ENCODE peak calls at places on chromosomes 1 and 21, in ten cellular contexts. O is prostate gland, Z is H1, F is transverse colon, E is endothelial cell of umbilical vein, J is K562, I is spleen, Q is GM23338, B is HCT116, W is HL-60. X is an unnamed sample.

GRCh38 chr21:38768385-38769071 is 37.2 kb upstream of the ETS2 start:
- DNase-seq in O (no peak), Z (no peak), F (no peak), E (no peak), J (peak; percentile 24), I (no peak), Q (no peak), B (no peak), W (no peak), X (no peak)

GRCh38 chr1:212754193-212754592 is 37.4 kb downstream of the NSL1 start:
- DNase-seq in O (no peak), Z (no peak), F (no peak), E (no peak), J (no peak), I (no peak), Q (peak; percentile 40), B (no peak), W (peak; percentile 63), X (no peak)

GRCh38 chr1:19309123-19309813 is 2.7 kb downstream of the AKR7A2 start:
- DNase-seq in O (no peak), Z (no peak), F (no peak), E (no peak), J (no peak), I (no peak), Q (no peak), B (no peak), W (no peak), X (no peak)

GRCh38 chr1:157390646-157391045 is 161.7 kb downstream of the FCRL5 start:
- DNase-seq in O (no peak), Z (no peak), F (no peak), E (peak; percentile 88), J (no peak), I (no peak), Q (no peak), B (no peak), W (no peak), X (no peak)

GRCh38 chr1:68103006-68103545 is 52.6 kb upstream of the DIRAS3 start:
- DNase-seq in O (no peak), Z (no peak), F (no peak), E (peak; percentile 79), J (no peak), I (no peak), Q (no peak), B (no peak), W (no peak), X (no peak)

GRCh38 chr1:244952940-244953339 is 88.6 kb upstream of the HNRNPU start:
- DNase-seq in O (no peak), Z (peak; percentile 24), F (peak; percentile 73), E (no peak), J (no peak), I (no peak), Q (no peak), B (no peak), W (peak; percentile 59), X (no peak)

GRCh38 chr1:234605983-234606730 is 3.8 kb downstream of the IRF2BP2 start:
- DNase-seq in O (no peak), Z (no peak), F (peak; percentile 52), E (peak; percentile 67), J (no peak), I (peak; percentile 86), Q (no peak), B (no peak), W (peak; percentile 67), X (no peak)

GRCh38 chr1:84855947-84856660 is 36.9 kb downstream of the LPAR3 start:
- DNase-seq in O (no peak), Z (no peak), F (no peak), E (no peak), J (no peak), I (no peak), Q (no peak), B (no peak), W (no peak), X (no peak)

GRCh38 chr1:152440635-152441471 is 26.8 kb upstream of the CRNN start:
- DNase-seq in O (peak; percentile 63), Z (peak; percentile 58), F (peak; percentile 67), E (peak; percentile 57), J (peak; percentile 83), I (peak; percentile 88), Q (peak; percentile 93), B (peak; percentile 63), W (peak; percentile 72), X (peak; percentile 59)

GRCh38 chr1:167483790-167484189 is 34.5 kb downstream of the CD247 start:
- DNase-seq in O (no peak), Z (no peak), F (no peak), E (no peak), J (no peak), I (no peak), Q (no peak), B (no peak), W (no peak), X (no peak)

GRCh38 chr1:187051618-187052232 is 223.0 kb downstream of the PLA2G4A start:
- DNase-seq in O (no peak), Z (no peak), F (no peak), E (peak; percentile 62), J (peak; percentile 48), I (no peak), Q (peak; percentile 70), B (peak; percentile 59), W (no peak), X (no peak)

GRCh38 chr1:204478166-204478899 is 16.3 kb downstream of the PIK3C2B start:
- DNase-seq in O (no peak), Z (no peak), F (no peak), E (peak; percentile 36), J (no peak), I (no peak), Q (no peak), B (no peak), W (no peak), X (no peak)

GRCh38 chr1:149849246-149849946 is 50.0 kb upstream of the BOLA1 start:
- DNase-seq in O (peak; percentile 3), Z (no peak), F (no peak), E (no peak), J (no peak), I (no peak), Q (peak; percentile 2), B (no peak), W (peak; percentile 1), X (no peak)

GRCh38 chr21:27290020-27290419 is 323.1 kb upstream of the ADAMTS5 start:
- DNase-seq in O (no peak), Z (no peak), F (no peak), E (no peak), J (no peak), I (no peak), Q (no peak), B (no peak), W (no peak), X (no peak)

GRCh38 chr1:165597883-165598675 is 33.0 kb upstream of the MGST3 start:
- DNase-seq in O (peak; percentile 96), Z (peak; percentile 94), F (peak; percentile 97), E (peak; percentile 99), J (peak; percentile 99), I (peak; percentile 96), Q (peak; percentile 97), B (peak; percentile 91), W (peak; percentile 92), X (peak; percentile 93)
- TF ChIP-seq POLR2AphosphoS5 in O (peak; percentile 88), Z (no peak), F (peak; percentile 60), E (peak; percentile 28), J (no peak), I (peak; percentile 76), Q (peak; percentile 53), B (peak; percentile 56), W (no peak), X (no peak)

GRCh38 chr1:5966543-5967205 is 25.6 kb downstream of the NPHP4 start:
- DNase-seq in O (no peak), Z (no peak), F (no peak), E (no peak), J (no peak), I (no peak), Q (no peak), B (no peak), W (no peak), X (no peak)
- H3K27me3 ChIP-seq in O (no peaks in the 10 kb centered on the region), Z (no peaks in the 10 kb centered on the region), F (no peaks in the 10 kb centered on the region), E (no peaks in the 10 kb centered on the region), J (no peaks in the 10 kb centered on the region), I (no peaks in the 10 kb centered on the region), Q (no peaks in the 10 kb centered on the region), B (no peaks in the 10 kb centered on the region), W (no peaks in the 10 kb centered on the region), X (no peaks in the 10 kb centered on the region)

GRCh38 chr1:200411406-200412257 is 1.8 kb upstream of the ZNF281 start:
- DNase-seq in O (no peak), Z (peak; percentile 80), F (no peak), E (no peak), J (no peak), I (no peak), Q (peak; percentile 94), B (no peak), W (no peak), X (no peak)

GRCh38 chr1:200410566-200410878 is 686 bp upstream of the ZNF281 start:
- DNase-seq in O (no peak), Z (no peak), F (peak; percentile 42), E (no peak), J (peak; percentile 21), I (no peak), Q (peak; percentile 91), B (peak; percentile 68), W (peak; percentile 14), X (no peak)

GRCh38 chr1:200409203-200409760 is 554 bp downstream of the ZNF281 start:
- DNase-seq in O (peak; percentile 25), Z (peak; percentile 61), F (peak; percentile 53), E (peak; percentile 59), J (peak; percentile 67), I (peak; percentile 92), Q (peak; percentile 57), B (no peak), W (peak; percentile 5), X (no peak)

GRCh38 chr1:200406161-200406797 is 3.6 kb downstream of the ZNF281 start:
- DNase-seq in O (no peak), Z (no peak), F (no peak), E (no peak), J (no peak), I (no peak), Q (no peak), B (no peak), W (no peak), X (no peak)

DNA sequence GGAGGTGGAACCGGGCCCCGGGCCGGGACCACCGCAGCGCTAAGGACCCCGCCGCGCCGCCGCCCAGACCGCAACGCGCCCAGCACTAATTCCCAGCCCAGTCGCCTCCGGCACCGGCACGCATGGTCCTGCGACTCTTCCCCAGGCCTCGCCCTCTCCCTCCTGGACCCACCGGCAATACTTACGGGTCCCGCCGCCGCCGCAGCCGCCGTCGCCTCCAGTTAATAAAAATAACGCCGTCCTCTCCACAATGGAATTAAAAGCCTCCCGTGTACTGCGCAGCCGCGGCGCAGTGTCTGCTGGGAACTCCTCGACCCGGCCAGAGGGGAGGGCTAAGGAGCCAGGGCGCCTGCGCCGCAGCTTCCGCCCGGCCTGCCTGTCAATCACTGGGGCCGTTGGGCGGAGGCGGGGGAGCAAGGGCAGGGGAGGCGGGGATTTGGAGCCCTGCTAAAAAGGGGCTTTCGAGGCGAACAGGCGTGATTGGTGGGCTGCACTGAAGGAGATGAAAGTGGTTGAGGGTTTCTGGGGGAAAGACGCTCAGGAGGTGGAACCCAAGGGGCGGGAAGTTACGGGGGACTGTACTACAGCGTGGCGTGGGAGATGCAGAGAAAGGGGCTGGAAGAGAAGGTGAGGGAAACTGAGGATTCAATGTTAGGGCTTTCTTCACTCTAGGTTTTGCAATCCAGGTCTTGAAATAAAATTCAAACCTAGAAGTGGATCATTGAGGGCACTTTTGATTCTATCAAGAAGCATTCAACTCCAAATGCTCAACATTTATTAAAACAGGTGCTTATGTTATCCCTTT is at the start of gene ZNF281:
- DNase-seq in O (peak; percentile 90), Z (peak; percentile 98), F (peak; percentile 96), E (peak; percentile 95), J (peak; percentile 99), I (peak; percentile 99), Q (peak; percentile 99), B (peak; percentile 79), W (peak; percentile 93), X (peak; percentile 85)
- TF ChIP-seq POLR2AphosphoS5 in O (peak; percentile 99), Z (peak; percentile 25), F (peak; percentile 78), E (peak; percentile 47), J (peak; percentile 84), I (peak; percentile 96), Q (peak; percentile 68), B (peak; percentile 79), W (peak; percentile 66), X (no peak)

GRCh38 chr1:38786040-38786436 is 73.5 kb downstream of the RRAGC start:
- DNase-seq in O (no peak), Z (no peak), F (no peak), E (no peak), J (peak; percentile 49), I (no peak), Q (no peak), B (peak; percentile 12), W (no peak), X (no peak)
- H3K27me3 ChIP-seq in O (peaks cover 17% of the 10 kb centered on the region), Z (no peaks in the 10 kb centered on the region), F (peaks cover 94% of the 10 kb centered on the region), E (peaks cover 23% of the 10 kb centered on the region), J (no peaks in the 10 kb centered on the region), I (peaks cover 88% of the 10 kb centered on the region), Q (no peaks in the 10 kb centered on the region), B (peaks cover 4% of the 10 kb centered on the region), W (peaks cover 5% of the 10 kb centered on the region), X (no peaks in the 10 kb centered on the region)

X was measured in breast epithelium.